ENCODE peak calls at places on chromosomes 1 and 21, in nine cellular contexts. G is HEK293T; U is progenitor cell of endocrine pancreas; F is NCI-H2171; B is astrocyte; X is CD4-positive, CD25-positive, alpha-beta regulatory T cell; C is NCI-H1694; S is HTR-8/SVneo; E is AG09319. I is an unnamed sample.

GRCh38 chr1:183180634-183181056 is 5.4 kb upstream of the LAMC2 start:
- DNase-seq in G (no peak), U (no peak), F (no peak), B (peak; percentile 84), X (no peak), C (no peak), S (peak; percentile 38), E (no peak), I (no peak)

GRCh38 chr1:209497729-209498128 is 85.8 kb upstream of the CAMK1G start:
- DNase-seq in G (no peak), U (no peak), F (no peak), B (no peak), X (no peak), C (no peak), S (no peak), E (no peak), I (no peak)

GRCh38 chr1:230308039-230308438 is 118.1 kb downstream of the PGBD5 start:
- DNase-seq in G (no peak), U (no peak), F (no peak), B (peak; percentile 94), X (no peak), C (no peak), S (peak; percentile 57), E (peak; percentile 11), I (no peak)

GRCh38 chr1:54814148-54814498 is 13.0 kb upstream of the TTC22 start:
- DNase-seq in G (no peak), U (no peak), F (no peak), B (no peak), X (no peak), C (no peak), S (no peak), E (no peak), I (no peak)

GRCh38 chr1:151251656-151252470 is 2.7 kb upstream of the PSMD4 start:
- DNase-seq in G (peak; percentile 74), U (no peak), F (peak; percentile 62), B (peak; percentile 63), X (peak; percentile 49), C (peak; percentile 93), S (peak; percentile 74), E (peak; percentile 60), I (peak; percentile 47)

GRCh38 chr1:182337736-182338571 is 53.6 kb downstream of the GLUL start:
- DNase-seq in G (no peak), U (no peak), F (no peak), B (no peak), X (no peak), C (no peak), S (no peak), E (peak; percentile 28), I (no peak)

GRCh38 chr1:247373721-247374141 is 42.1 kb upstream of the ZNF496 start:
- DNase-seq in G (no peak), U (peak; percentile 47), F (no peak), B (no peak), X (peak; percentile 25), C (no peak), S (no peak), E (no peak), I (peak; percentile 24)

GRCh38 chr1:223831755-223832636 is 13.8 kb downstream of the TP53BP2 start:
- DNase-seq in G (no peak), U (no peak), F (no peak), B (peak; percentile 79), X (no peak), C (no peak), S (no peak), E (no peak), I (no peak)

GRCh38 chr1:31598980-31599379 is 18.5 kb upstream of the HCRTR1 start:
- DNase-seq in G (no peak), U (no peak), F (no peak), B (no peak), X (no peak), C (no peak), S (no peak), E (no peak), I (no peak)

GRCh38 chr1:94620345-94621031 is 78.9 kb upstream of the F3 start:
- DNase-seq in G (no peak), U (no peak), F (no peak), B (no peak), X (no peak), C (no peak), S (no peak), E (no peak), I (no peak)

GRCh38 chr21:46325073-46325912 is 1.3 kb downstream of the PCNT start:
- DNase-seq in G (peak; percentile 71), U (peak; percentile 30), F (peak; percentile 65), B (peak; percentile 28), X (peak; percentile 19), C (peak; percentile 27), S (peak; percentile 50), E (no peak), I (peak; percentile 63)

GRCh38 chr1:6471969-6472368 is 6.0 kb upstream of the TNFRSF25 start:
- DNase-seq in G (no peak), U (no peak), F (no peak), B (no peak), X (no peak), C (no peak), S (no peak), E (no peak), I (no peak)

GRCh38 chr1:201436461-201436860 is 14.9 kb upstream of the TNNI1 start:
- DNase-seq in G (peak; percentile 63), U (no peak), F (no peak), B (no peak), X (no peak), C (no peak), S (peak; percentile 63), E (no peak), I (peak; percentile 47)

GRCh38 chr1:29653034-29653810 is 416.9 kb downstream of the PTPRU start:
- DNase-seq in G (no peak), U (peak; percentile 8), F (no peak), B (no peak), X (no peak), C (no peak), S (no peak), E (no peak), I (peak; percentile 42)

GRCh38 chr1:3799976-3800685 is 3.8 kb upstream of the LRRC47 start:
- DNase-seq in G (no peak), U (no peak), F (peak; percentile 79), B (no peak), X (no peak), C (no peak), S (no peak), E (no peak), I (no peak)

GRCh38 chr1:57468661-57469523 is 45.0 kb upstream of the DAB1 start:
- DNase-seq in G (no peak), U (no peak), F (no peak), B (peak; percentile 91), X (no peak), C (peak; percentile 37), S (no peak), E (peak; percentile 42), I (no peak)

GRCh38 chr1:92961896-92962752 is 862 bp upstream of the DIPK1A start:
- DNase-seq in G (peak; percentile 44), U (no peak), F (peak; percentile 87), B (peak; percentile 73), X (peak; percentile 73), C (peak; percentile 21), S (peak; percentile 33), E (peak; percentile 67), I (no peak)

GRCh38 chr1:154483941-154484803 is 17.8 kb upstream of the TDRD10 start:
- DNase-seq in G (no peak), U (no peak), F (no peak), B (peak; percentile 93), X (no peak), C (no peak), S (peak; percentile 14), E (no peak), I (no peak)

GRCh38 chr21:37528150-37528937 is 161.8 kb downstream of the DYRK1A start:
- DNase-seq in G (no peak), U (no peak), F (no peak), B (no peak), X (no peak), C (no peak), S (no peak), E (no peak), I (no peak)

GRCh38 chr1:69312055-69312732 is 255.5 kb upstream of the LRRC7 start:
- DNase-seq in G (no peak), U (no peak), F (no peak), B (no peak), X (no peak), C (no peak), S (no peak), E (no peak), I (no peak)

GRCh38 chr1:77220687-77221463 is 1.6 kb upstream of the PIGK start:
- DNase-seq in G (no peak), U (no peak), F (no peak), B (peak; percentile 74), X (no peak), C (no peak), S (no peak), E (peak; percentile 7), I (no peak)

GRCh38 chr1:220315070-220315839 is 43.0 kb upstream of the RAB3GAP2 start:
- DNase-seq in G (no peak), U (no peak), F (no peak), B (no peak), X (no peak), C (no peak), S (no peak), E (no peak), I (no peak)

GRCh38 chr21:42386034-42386591 is 9.7 kb downstream of the TMPRSS3 start:
- DNase-seq in G (no peak), U (no peak), F (no peak), B (no peak), X (no peak), C (no peak), S (no peak), E (no peak), I (no peak)